ENCODE peak calls at places on chromosomes 1 and 21, in eight cellular contexts. I is HTR-8/SVneo; S is HEK293T; A is CD8-positive, alpha-beta memory T cell; P is AG09319; H is GM12864; D is BJ; W is ELF-1. G is an unnamed sample.

GRCh38 chr1:154326546-154327465 is 1.5 kb downstream of the ATP8B2 start:
- DNase-seq in I (no peak), H (no peak), D (peak), P (peak), S (no peak), A (no peak), W (no peak), G (peak)

GRCh38 chr1:3552176-3552575 is 59.1 kb downstream of the MEGF6 start:
- DNase-seq in S (no peak), I (no peak), D (no peak), W (no peak), H (no peak), A (no peak), P (no peak), G (no peak)

GRCh38 chr1:37159102-37159501 is 124.8 kb upstream of the GRIK3 start:
- DNase-seq in H (no peak), A (no peak), S (no peak), P (no peak), W (no peak), I (no peak), D (no peak), G (no peak)

GRCh38 chr1:238916828-238917227 is 469.5 kb upstream of the CHRM3 start:
- DNase-seq in S (no peak), P (no peak), W (no peak), A (no peak), D (no peak), H (no peak), I (no peak), G (no peak)

GRCh38 chr1:54671985-54672608 is 30.5 kb downstream of the MROH7 start:
- DNase-seq in D (no peak), P (peak), A (peak), W (peak), H (peak), S (peak), I (peak), G (peak)

GRCh38 chr1:92960395-92961130 is 699 bp downstream of the DIPK1A start:
- DNase-seq in I (peak), S (peak), A (peak), W (peak), D (peak), P (peak), H (peak), G (peak)

GRCh38 chr1:27564710-27565649 is 39.0 kb downstream of the AHDC1 start:
- DNase-seq in W (no peak), A (no peak), D (no peak), S (no peak), I (no peak), H (no peak), P (no peak), G (no peak)

GRCh38 chr1:179955318-179955638 is 668 bp downstream of the CEP350 start:
- DNase-seq in H (no peak), D (no peak), P (no peak), W (no peak), A (no peak), S (no peak), I (peak), G (no peak)

GRCh38 chr1:241513378-241513777 is 6.2 kb downstream of the FH start:
- DNase-seq in A (no peak), P (no peak), D (no peak), S (no peak), H (no peak), I (no peak), W (no peak), G (no peak)

GRCh38 chr21:35738342-35738961 is 321.9 kb downstream of the SETD4 start:
- DNase-seq in D (no peak), A (no peak), W (no peak), H (no peak), I (peak), P (no peak), S (no peak), G (no peak)

GRCh38 chr1:190453550-190453949 is 24.1 kb downstream of the BRINP3 start:
- DNase-seq in A (no peak), D (no peak), S (no peak), I (no peak), P (no peak), W (no peak), H (no peak), G (peak)

G was measured in NCI-H526.